ENCODE peak calls at places on chromosome 18, in five cellular contexts. E, Q, V, K and A are unnamed samples.

GRCh38 chr18:74849316-74849715 is 251.6 kb downstream of the ZNF407 start:
- DNase-seq in E (no peak), Q (no peak), V (no peak), K (no peak), A (no peak)

GRCh38 chr18:79825913-79826312 is 28.2 kb downstream of the KCNG2 start:
- DNase-seq in E (no peak), Q (no peak), V (no peak), K (no peak), A (no peak)

GRCh38 chr18:10006261-10006903 is 92.6 kb downstream of the VAPA start:
- DNase-seq in E (no peak), Q (peak), V (peak), K (peak), A (peak)

GRCh38 chr18:58140366-58141325 is 96.6 kb downstream of the NEDD4L start:
- DNase-seq in E (no peak), Q (no peak), V (no peak), K (no peak), A (no peak)

GRCh38 chr18:827093-827677 is 15.1 kb upstream of the YES1 start:
- DNase-seq in E (no peak), Q (no peak), V (no peak), K (no peak), A (no peak)

GRCh38 chr18:70256184-70256583 is 32.7 kb upstream of the SOCS6 start:
- DNase-seq in E (no peak), Q (no peak), V (no peak), K (no peak), A (no peak)

GRCh38 chr18:22170421-22171262 is 1.3 kb downstream of the GATA6 start:
- DNase-seq in E (peak), Q (peak), V (no peak), K (peak), A (peak)

GRCh38 chr18:47397671-47398319 is 146.3 kb upstream of the SKOR2 start:
- DNase-seq in E (peak), Q (no peak), V (peak), K (no peak), A (no peak)

GRCh38 chr18:25284861-25285574 is 66.9 kb downstream of the ZNF521 start:
- DNase-seq in E (no peak), Q (peak), V (no peak), K (no peak), A (peak)

GRCh38 chr18:49081511-49082146 is 130.9 kb upstream of the SMAD7 start:
- DNase-seq in E (no peak), Q (no peak), V (no peak), K (no peak), A (peak)

GRCh38 chr18:75582406-75582821 is 154.9 kb upstream of the SMIM21 start:
- DNase-seq in E (no peak), Q (peak), V (no peak), K (peak), A (no peak)